ENCODE peak calls at places on chromosomes 13 and 19, in seven cellular contexts. R is T-helper 1 cell; M is GM13976; O is astrocyte; A is activated CD4-positive, alpha-beta T cell treated with anti-CD3 and anti-CD28 coated beads for 1 hour; V is T-helper 22 cell; P is left kidney. Y is an unnamed sample.

GRCh38 chr13:97493471-97493870 is 59.5 kb downstream of the RAP2A start:
- DNase-seq in R (no peak), M (no peak), O (no peak), A (no peak), V (no peak), P (no peak), Y (no peak)

GRCh38 chr19:2360876-2361232 is 789 bp downstream of the TMPRSS9 start:
- DNase-seq in R (no peak), M (no peak), O (no peak), A (no peak), V (no peak), P (no peak), Y (no peak)

GRCh38 chr13:43686557-43686956 is 100.2 kb downstream of the ENOX1 start:
- DNase-seq in R (no peak), M (no peak), O (peak; percentile 76), A (no peak), V (no peak), P (peak; percentile 24), Y (peak; percentile 76)

GRCh38 chr19:43639507-43640423 is at the start of gene CADM4:
- DNase-seq in R (peak; percentile 42), M (peak; percentile 84), O (no peak), A (peak; percentile 36), V (peak; percentile 47), P (peak; percentile 64), Y (no peak)

GRCh38 chr13:46648166-46648607 is 95.2 kb downstream of the LRCH1 start:
- DNase-seq in R (no peak), M (no peak), O (no peak), A (no peak), V (no peak), P (peak; percentile 68), Y (peak; percentile 56)

GRCh38 chr19:51398096-51398704 is 7.8 kb upstream of the C19orf84 start:
- DNase-seq in R (no peak), M (no peak), O (no peak), A (no peak), V (no peak), P (peak; percentile 50), Y (peak; percentile 56)

GRCh38 chr13:44309771-44310767 is 63.6 kb upstream of the SERP2 start:
- DNase-seq in R (no peak), M (no peak), O (peak; percentile 53), A (no peak), V (no peak), P (peak; percentile 55), Y (no peak)

GRCh38 chr13:99694251-99694650 is 193.0 kb downstream of the TM9SF2 start:
- DNase-seq in R (no peak), M (no peak), O (no peak), A (no peak), V (no peak), P (no peak), Y (no peak)